ENCODE peak calls at places on chromosomes 12 and 14, in four cellular contexts. E is heart right ventricle, Z is DMS153, V is NCI-H2081. P is an unnamed sample.

GRCh38 chr12:105640780-105641179 is 310.3 kb downstream of the C12orf75 start:
- DNase-seq in E (no peak), Z (no peak), V (no peak), P (no peak)

GRCh38 chr14:74510211-74510931 is 16.8 kb downstream of the ISCA2 start:
- DNase-seq in Z (no peak), E (no peak), V (no peak), P (peak)

GRCh38 chr12:96083020-96083489 is 47.7 kb upstream of the LTA4H start:
- DNase-seq in V (no peak), E (no peak), Z (no peak), P (no peak)

GRCh38 chr14:62162998-62163589 is 400.9 kb downstream of the SNAPC1 start:
- DNase-seq in V (peak), E (no peak), Z (peak), P (no peak)

GRCh38 chr14:63727231-63727735 is 582 bp downstream of the SGPP1 start:
- DNase-seq in Z (no peak), V (peak), E (peak), P (peak)

GRCh38 chr12:26275313-26276257 is 80.2 kb downstream of the SSPN start:
- DNase-seq in E (no peak), Z (no peak), V (no peak), P (no peak)

GRCh38 chr12:4024701-4025419 is 151.7 kb upstream of the PARP11 start:
- DNase-seq in E (no peak), Z (no peak), V (no peak), P (no peak)

GRCh38 chr12:13024151-13024946 is 19.8 kb upstream of the FAM234B start:
- DNase-seq in E (peak), Z (no peak), V (no peak), P (no peak)

GRCh38 chr14:32763673-32764072 is 175.0 kb upstream of the NPAS3 start:
- DNase-seq in Z (no peak), V (no peak), E (no peak), P (no peak)

GRCh38 chr14:104440297-104440956 is 139.1 kb upstream of the C14orf180 start:
- DNase-seq in E (no peak), V (no peak), Z (no peak), P (no peak)

GRCh38 chr14:82447586-82447985 is 913.9 kb upstream of the SEL1L start:
- DNase-seq in V (peak), Z (peak), E (no peak), P (no peak)

GRCh38 chr14:32564591-32564990 is 235.5 kb downstream of the AKAP6 start:
- DNase-seq in E (no peak), V (no peak), Z (peak), P (no peak)

GRCh38 chr14:61631044-61631692 is 64.1 kb upstream of the HIF1A start:
- DNase-seq in E (no peak), V (peak), Z (peak), P (no peak)

GRCh38 chr12:121581681-121582439 is 1.0 kb upstream of the KDM2B start:
- DNase-seq in E (no peak), V (peak), Z (no peak), P (peak)

GRCh38 chr14:97697772-97698171 is 900.6 kb downstream of the VRK1 start:
- DNase-seq in V (no peak), E (no peak), Z (no peak), P (no peak)

GRCh38 chr14:63204407-63205280 is at the start of gene RHOJ:
- DNase-seq in E (peak), V (peak), Z (no peak), P (no peak)

GRCh38 chr12:46299846-46300245 is 31.0 kb upstream of the SLC38A1 start:
- DNase-seq in E (no peak), V (peak), Z (peak), P (no peak)